ENCODE peak calls at places on chromosomes 6 and 20, in five cellular contexts. Z is transverse colon, E is adrenal gland, K is OCI-LY7, F is pancreas. W is an unnamed sample.
A peak's percentile ranks its signal among the peaks of the same experiment; 100 is the strongest.

GRCh38 chr6:36351152-36351571 is 14.5 kb upstream of the BNIP5 start:
- DNase-seq in K (no peak), Z (no peak), E (no peak), F (no peak), W (no peak)

GRCh38 chr6:54654376-54654775 is 192.2 kb upstream of the FAM83B start:
- DNase-seq in Z (no peak), F (no peak), K (no peak), E (no peak), W (no peak)

GRCh38 chr6:34115396-34116314 is 30.2 kb downstream of the GRM4 start:
- DNase-seq in K (peak; percentile 43), Z (no peak), E (peak; percentile 18), F (no peak), W (no peak)

GRCh38 chr6:111837641-111838500 is 35.4 kb downstream of the FYN start:
- DNase-seq in Z (no peak), E (no peak), F (no peak), K (no peak), W (no peak)

GRCh38 chr6:144289006-144289405 is 3.9 kb downstream of the UTRN start:
- DNase-seq in Z (no peak), F (no peak), E (no peak), K (no peak), W (no peak)

GRCh38 chr6:99761701-99762100 is 155.1 kb downstream of the PRDM13 start:
- DNase-seq in E (no peak), F (no peak), Z (no peak), K (no peak), W (no peak)

GRCh38 chr6:8881663-8882062 is 446.3 kb upstream of the SLC35B3 start:
- DNase-seq in Z (no peak), K (no peak), F (no peak), E (no peak), W (no peak)

GRCh38 chr6:48689498-48689897 is 578.5 kb upstream of the PTCHD4 start:
- DNase-seq in E (no peak), F (no peak), K (no peak), Z (no peak), W (no peak)

GRCh38 chr6:53591873-53592272 is 47.0 kb upstream of the GCLC start:
- DNase-seq in E (no peak), K (no peak), Z (no peak), F (no peak), W (no peak)

GRCh38 chr20:45934046-45934586 is 367 bp upstream of the PCIF1 start:
- DNase-seq in Z (peak; percentile 59), E (peak; percentile 54), F (no peak), K (peak; percentile 76), W (no peak)

DNA sequence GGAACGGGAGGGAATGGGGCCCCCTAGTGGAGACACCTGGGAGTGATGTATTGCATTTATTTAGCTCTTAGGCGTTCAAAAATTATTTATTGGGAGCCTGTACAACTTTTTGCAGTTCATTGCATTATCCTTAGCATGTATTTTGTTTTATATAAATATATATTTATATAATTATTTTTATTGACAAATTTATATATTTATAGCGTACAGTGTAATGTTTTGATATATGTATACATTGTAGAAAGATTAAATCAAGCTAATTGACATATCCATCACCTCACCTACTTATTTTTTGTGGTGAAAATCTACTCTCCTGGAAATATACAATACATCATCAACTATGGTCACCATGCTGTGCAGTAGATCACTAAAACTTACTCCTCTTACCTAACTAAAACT is 975 bp downstream of the SIRT5 start:
- DNase-seq in Z (no peak), E (no peak), K (no peak), F (no peak), W (no peak)
- TF ChIP-seq CTCF in Z (peak; percentile 80), E (peak; percentile 81), K (peak; percentile 93), F (peak; percentile 77), W (peak; percentile 78)

DNA sequence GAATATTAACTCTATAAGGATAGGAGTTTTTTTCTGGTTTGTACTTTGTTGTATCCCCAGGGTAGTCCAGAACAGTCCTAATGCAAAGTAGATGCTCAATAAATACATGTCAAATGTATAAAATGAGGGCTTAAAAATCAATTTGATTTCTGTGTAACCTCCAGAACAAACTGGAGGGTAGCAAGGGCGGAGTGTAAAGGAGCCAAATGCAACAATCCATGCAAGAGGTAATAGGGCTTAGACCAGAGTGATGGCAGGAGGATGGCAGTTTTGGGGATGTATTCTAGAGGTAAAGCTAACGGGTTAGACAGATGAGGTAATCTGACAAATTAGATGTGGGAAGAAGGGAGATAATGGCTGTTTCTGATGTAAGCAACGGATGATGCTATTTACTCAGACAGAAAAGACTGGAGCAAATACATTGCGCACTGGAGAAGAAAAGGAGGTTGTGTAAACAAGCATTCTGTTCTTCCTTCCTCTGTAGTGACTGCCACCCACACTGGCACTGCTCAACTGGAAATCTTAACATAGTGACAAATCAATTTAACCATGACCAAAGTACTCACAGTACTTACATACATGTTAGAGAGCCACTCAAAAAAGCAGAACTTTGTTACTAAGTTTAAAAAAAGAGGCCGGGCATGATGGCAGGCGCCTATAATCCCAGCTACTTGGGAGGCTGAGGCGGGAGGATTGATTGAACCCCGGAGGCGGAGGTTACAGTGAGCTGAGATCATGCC is 2.0 kb downstream of the ZNF318 start:
- DNase-seq in Z (no peak), E (no peak), K (peak; percentile 39), F (no peak), W (no peak)
- H3K4me3 ChIP-seq in Z (no peak overlapping the region), E (no peak overlapping the region), K (peak overlapping the region; percentile 80), F (no peak overlapping the region), W (no peak overlapping the region)

DNA sequence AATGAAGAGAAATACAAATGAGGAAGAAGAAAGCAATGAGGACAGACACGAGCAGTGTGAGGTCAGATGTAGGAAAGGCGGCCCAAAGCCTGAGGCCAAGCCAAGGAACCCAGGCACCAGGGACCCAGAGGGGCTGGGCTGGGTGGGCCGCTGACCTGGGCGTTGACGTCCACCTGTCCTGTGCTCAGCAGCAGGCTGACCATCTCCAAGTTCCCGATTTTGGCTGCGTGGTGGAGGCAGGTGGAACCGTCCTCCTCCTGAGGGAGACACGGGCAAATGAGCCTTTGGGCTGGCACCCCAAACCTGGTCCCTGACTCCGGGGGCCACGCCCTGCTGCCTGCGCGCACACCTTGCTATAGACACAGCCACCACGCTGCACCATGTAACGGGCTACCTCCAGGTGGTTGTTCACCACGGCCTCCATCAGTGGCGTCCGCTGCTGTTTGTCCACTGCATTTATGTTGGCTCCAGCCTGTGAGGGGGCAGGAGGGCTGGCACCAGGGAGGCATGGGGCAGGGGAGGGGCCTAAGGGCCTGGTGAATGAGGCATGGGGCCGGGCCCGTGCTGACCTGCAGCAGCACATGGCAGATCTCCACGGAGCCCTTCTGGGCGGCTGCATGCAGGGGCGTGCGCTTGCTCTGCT is 7.8 kb upstream of the SLC44A4 start:
- DNase-seq in F (no peak), K (no peak), Z (no peak), E (no peak), W (no peak)
- H3K36me3 ChIP-seq in F (peaks cover 5% of the 10 kb centered on the region), K (peaks cover 93% of the 10 kb centered on the region), Z (peaks cover 7% of the 10 kb centered on the region), E (no peaks in the 10 kb centered on the region), W (peaks cover 44% of the 10 kb centered on the region)

DNA sequence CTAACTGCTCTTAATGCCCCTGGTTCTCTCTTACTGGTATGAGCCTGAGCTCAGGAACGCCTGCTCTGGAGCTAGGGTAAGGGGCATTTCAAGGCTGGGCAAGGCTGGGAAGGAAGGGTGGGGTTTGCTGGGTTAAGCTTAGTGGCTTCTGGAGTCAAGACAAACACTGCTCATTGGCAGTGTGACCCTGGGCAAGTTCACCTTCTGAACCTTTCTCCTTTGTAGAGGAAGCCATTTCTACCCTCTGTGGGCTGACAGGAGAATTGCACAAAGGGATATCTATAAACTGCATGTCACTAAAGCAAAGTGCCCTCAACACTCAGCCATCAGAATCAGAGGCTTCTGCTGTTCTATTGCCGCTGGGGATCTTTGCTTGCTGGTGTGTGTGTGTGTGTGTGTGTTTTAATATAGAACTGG is 20.3 kb upstream of the LRRN4 start:
- DNase-seq in E (peak; percentile 33), F (no peak), K (peak; percentile 57), Z (no peak), W (no peak)
- TF ChIP-seq CTCF in E (peak; percentile 37), F (no peak), K (peak; percentile 68), Z (no peak), W (peak; percentile 44)

GRCh38 chr6:29631209-29631810 is 1.7 kb downstream of the GABBR1 start:
- DNase-seq in K (no peak), E (no peak), Z (no peak), F (no peak), W (no peak)
- H3K4me3 ChIP-seq in K (no peak overlapping the region), E (no peak overlapping the region), Z (no peak overlapping the region), F (no peak overlapping the region), W (no peak overlapping the region)

GRCh38 chr6:169700296-169700695 is 1.5 kb downstream of the WDR27 start:
- DNase-seq in E (no peak), Z (peak; percentile 22), K (no peak), F (no peak), W (no peak)
- H3K36me3 ChIP-seq in E (no peaks in the 10 kb centered on the region), Z (no peaks in the 10 kb centered on the region), K (peaks cover 62% of the 10 kb centered on the region), F (no peaks in the 10 kb centered on the region), W (peaks cover 1% of the 10 kb centered on the region)

DNA sequence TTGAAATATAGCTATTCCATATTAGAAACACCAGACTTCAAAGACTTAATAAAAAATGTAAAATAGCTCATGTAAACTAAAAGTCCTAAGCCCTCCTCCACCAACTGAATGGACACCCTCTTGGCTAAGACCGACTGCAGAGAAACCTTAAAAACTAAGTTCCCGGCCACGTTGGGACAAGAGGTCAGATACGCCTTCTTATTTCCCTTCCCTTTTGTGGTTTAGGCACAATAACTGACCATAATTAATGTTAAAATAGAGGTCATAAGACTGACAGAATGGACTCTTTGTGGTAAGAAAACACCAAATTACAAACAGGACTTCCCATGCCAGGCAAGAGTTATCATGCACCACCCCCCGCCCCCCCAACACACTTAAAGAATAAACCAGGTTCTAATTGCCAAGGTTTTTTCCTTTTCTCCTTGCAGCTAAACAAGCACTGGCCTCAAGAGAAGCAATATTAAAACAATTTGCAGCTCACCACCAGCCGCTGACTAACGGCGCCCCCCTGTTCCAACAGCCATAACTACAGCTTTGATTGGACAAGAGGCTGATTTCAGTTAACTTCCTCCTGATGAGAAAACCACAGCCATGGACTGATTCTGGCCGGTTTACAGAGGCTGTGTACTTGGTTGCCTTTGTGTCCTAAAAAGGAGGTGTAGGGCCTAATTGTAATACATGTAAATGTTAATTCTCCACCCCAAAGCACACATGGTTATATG is 10.7 kb upstream of the LAMP5 start:
- DNase-seq in Z (no peak), K (no peak), F (no peak), E (no peak), W (no peak)
- TF ChIP-seq CTCF in Z (no peak), K (peak; percentile 40), F (no peak), E (no peak), W (no peak)

GRCh38 chr6:126056355-126057004 is 70.1 kb downstream of the TRMT11 start:
- DNase-seq in Z (no peak), E (no peak), F (no peak), K (no peak), W (no peak)
- H3K4me3 ChIP-seq in Z (no peak overlapping the region), E (no peak overlapping the region), F (no peak overlapping the region), K (no peak overlapping the region), W (no peak overlapping the region)

DNA sequence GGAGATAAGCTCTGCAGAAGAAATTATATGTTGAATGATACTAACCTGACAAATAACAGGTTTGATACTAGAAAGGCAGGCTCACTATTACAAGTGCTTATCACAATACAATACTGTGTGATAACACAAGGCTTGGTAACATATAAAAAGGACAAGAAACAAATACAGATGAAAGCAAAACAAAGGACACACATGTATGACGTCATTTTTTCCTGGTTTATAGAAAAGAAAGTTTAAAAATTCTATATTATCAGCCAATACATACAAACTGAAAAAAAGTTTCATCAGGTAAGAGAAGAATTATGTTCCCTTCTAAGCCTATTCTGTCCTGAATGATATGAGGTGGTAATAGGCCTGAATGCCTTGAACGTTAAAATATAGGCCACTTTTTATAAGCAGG is 32.3 kb upstream of the MCM9 start:
- DNase-seq in K (no peak), Z (no peak), F (no peak), E (no peak), W (no peak)
- H3K36me3 ChIP-seq in K (no peaks in the 10 kb centered on the region), Z (no peaks in the 10 kb centered on the region), F (no peaks in the 10 kb centered on the region), E (no peaks in the 10 kb centered on the region), W (no peaks in the 10 kb centered on the region)

GRCh38 chr6:75504902-75505233 is 11.3 kb upstream of the FILIP1 start:
- DNase-seq in Z (no peak), E (peak; percentile 44), F (no peak), K (no peak), W (no peak)
- TF ChIP-seq CTCF in Z (peak; percentile 20), E (peak; percentile 52), F (no peak), K (no peak), W (peak; percentile 31)